ENCODE peak calls at places on chromosome 19, in seven cellular contexts. O, I, S, V, Q, P and E are unnamed samples.
A peak's percentile ranks its signal among the peaks of the same experiment; 100 is the strongest.

GRCh38 chr19:2574971-2575630 is 99.2 kb downstream of the GADD45B start:
- DNase-seq in O (no peak), I (no peak), S (no peak), V (no peak), Q (no peak), P (no peak), E (no peak)

GRCh38 chr19:43101950-43102349 is 19.4 kb upstream of the PSG2 start:
- DNase-seq in O (no peak), I (no peak), S (no peak), V (no peak), Q (no peak), P (no peak), E (no peak)

GRCh38 chr19:6402834-6403608 is 10.1 kb upstream of the GTF2F1 start:
- DNase-seq in O (peak; percentile 1), I (no peak), S (no peak), V (peak; percentile 89), Q (no peak), P (peak; percentile 35), E (no peak)

GRCh38 chr19:48965806-48966540 is 864 bp downstream of the FTL start:
- DNase-seq in O (peak; percentile 75), I (peak; percentile 93), S (peak; percentile 95), V (peak; percentile 78), Q (peak; percentile 84), P (peak; percentile 81), E (peak; percentile 85)

GRCh38 chr19:50333737-50334617 is 4.8 kb upstream of the KCNC3 start:
- DNase-seq in O (no peak), I (peak; percentile 48), S (peak; percentile 85), V (peak; percentile 79), Q (peak; percentile 71), P (no peak), E (peak; percentile 67)

GRCh38 chr19:2602391-2603181 is 99.9 kb downstream of the GNG7 start:
- DNase-seq in O (peak; percentile 34), I (peak; percentile 92), S (no peak), V (peak; percentile 97), Q (no peak), P (peak; percentile 25), E (peak; percentile 88)

GRCh38 chr19:8567522-8568172 is 9.6 kb downstream of the MYO1F start:
- DNase-seq in O (no peak), I (no peak), S (no peak), V (no peak), Q (no peak), P (peak; percentile 5), E (no peak)

GRCh38 chr19:38155453-38155852 is 68.6 kb downstream of the DPF1 start:
- DNase-seq in O (no peak), I (no peak), S (no peak), V (peak; percentile 31), Q (no peak), P (no peak), E (no peak)

GRCh38 chr19:11067356-11068113 is 21.7 kb upstream of the LDLR start:
- DNase-seq in O (no peak), I (no peak), S (no peak), V (no peak), Q (no peak), P (no peak), E (no peak)

GRCh38 chr19:36420961-36421748 is 2.7 kb upstream of the ZFP82 start:
- DNase-seq in O (no peak), I (no peak), S (no peak), V (peak; percentile 75), Q (no peak), P (no peak), E (peak; percentile 31)

GRCh38 chr19:50649433-50650391 is at the start of gene C19orf81:
- DNase-seq in O (no peak), I (peak; percentile 93), S (no peak), V (peak; percentile 55), Q (no peak), P (no peak), E (peak; percentile 90)

GRCh38 chr19:50427997-50428425 is 4.7 kb upstream of the MYBPC2 start:
- DNase-seq in O (no peak), I (peak; percentile 91), S (peak; percentile 63), V (peak; percentile 93), Q (peak; percentile 25), P (peak; percentile 65), E (peak; percentile 85)

GRCh38 chr19:4589579-4590410 is 30.3 kb upstream of the SEMA6B start:
- DNase-seq in O (no peak), I (peak; percentile 75), S (peak; percentile 42), V (no peak), Q (no peak), P (no peak), E (no peak)

GRCh38 chr19:53624776-53625540 is 6.8 kb upstream of the DPRX start:
- DNase-seq in O (no peak), I (no peak), S (no peak), V (no peak), Q (no peak), P (no peak), E (no peak)

GRCh38 chr19:18804139-18804601 is 13.1 kb upstream of the COMP start:
- DNase-seq in O (no peak), I (no peak), S (no peak), V (no peak), Q (no peak), P (no peak), E (no peak)

GRCh38 chr19:4635763-4636135 is 3.6 kb upstream of the TNFAIP8L1 start:
- DNase-seq in O (no peak), I (peak; percentile 64), S (no peak), V (no peak), Q (no peak), P (no peak), E (no peak)

GRCh38 chr19:33819875-33820781 is 23.5 kb downstream of the KCTD15 start:
- DNase-seq in O (no peak), I (peak; percentile 88), S (peak; percentile 83), V (peak; percentile 91), Q (peak; percentile 9), P (no peak), E (peak; percentile 83)

GRCh38 chr19:610801-611505 is 21.3 kb downstream of the HCN2 start:
- DNase-seq in O (no peak), I (no peak), S (peak; percentile 88), V (peak; percentile 95), Q (peak; percentile 49), P (no peak), E (no peak)

GRCh38 chr19:42487025-42487797 is 41.1 kb downstream of the CEACAM1 start:
- DNase-seq in O (no peak), I (peak; percentile 55), S (peak; percentile 42), V (peak; percentile 51), Q (no peak), P (no peak), E (no peak)

GRCh38 chr19:43331435-43332010 is 22.0 kb upstream of the CD177 start:
- DNase-seq in O (no peak), I (no peak), S (no peak), V (no peak), Q (no peak), P (no peak), E (no peak)

GRCh38 chr19:45097776-45098520 is 5.0 kb downstream of the PPP1R37 start:
- DNase-seq in O (peak; percentile 2), I (peak; percentile 72), S (no peak), V (peak; percentile 90), Q (no peak), P (peak; percentile 64), E (no peak)

GRCh38 chr19:38213911-38214625 is 10.0 kb downstream of the DPF1 start:
- DNase-seq in O (no peak), I (no peak), S (peak; percentile 65), V (peak; percentile 29), Q (no peak), P (no peak), E (no peak)

GRCh38 chr19:7731615-7732014 is 295 bp downstream of the CLEC4G start:
- DNase-seq in O (no peak), I (no peak), S (no peak), V (no peak), Q (no peak), P (no peak), E (no peak)

GRCh38 chr19:46860846-46861690 is at the start of gene ARHGAP35:
- DNase-seq in O (no peak), I (peak; percentile 65), S (peak; percentile 85), V (no peak), Q (peak; percentile 76), P (no peak), E (peak; percentile 82)

GRCh38 chr19:51196181-51196580 is 28.7 kb upstream of the CD33 start:
- DNase-seq in O (no peak), I (no peak), S (no peak), V (no peak), Q (no peak), P (no peak), E (no peak)

GRCh38 chr19:4267901-4268815 is 10.9 kb upstream of the SHD start:
- DNase-seq in O (no peak), I (no peak), S (no peak), V (no peak), Q (no peak), P (no peak), E (no peak)